ENCODE peak calls at places on chromosomes 11 and 22, in six cellular contexts. K is IMR-90, Z is mesenchymal stem cell, H is neuronal stem cell, C is H1, E is H9. S is an unnamed sample.

GRCh38 chr11:108632041-108632440 is 32.8 kb upstream of the DDX10 start:
- DNase-seq in K (no peak), Z (no peak), H (no peak), C (no peak), E (no peak), S (peak)

GRCh38 chr11:48170840-48171233 is 45.8 kb upstream of the OR4B1 start:
- DNase-seq in K (peak), Z (peak), H (no peak), C (no peak), E (no peak), S (peak)

GRCh38 chr11:70226967-70227366 is 23.9 kb downstream of the FADD start:
- DNase-seq in K (no peak), Z (no peak), H (no peak), C (peak), E (peak), S (peak)

GRCh38 chr11:134244593-134244992 is 8.6 kb downstream of the THYN1 start:
- DNase-seq in K (peak), Z (peak), H (no peak), C (no peak), E (peak), S (peak)

GRCh38 chr11:35887737-35888136 is 56.1 kb upstream of the LDLRAD3 start:
- DNase-seq in K (no peak), Z (no peak), H (no peak), C (no peak), E (no peak), S (no peak)

GRCh38 chr22:40819741-40820140 is 595 bp upstream of the SLC25A17 start:
- DNase-seq in K (peak), Z (peak), H (no peak), C (no peak), E (no peak), S (no peak)

GRCh38 chr22:20174785-20175596 is 24.1 kb upstream of the CCDC188 start:
- DNase-seq in K (peak), Z (no peak), H (no peak), C (no peak), E (no peak), S (no peak)

GRCh38 chr11:112235750-112236390 is 9.6 kb downstream of the PTS start:
- DNase-seq in K (no peak), Z (no peak), H (no peak), C (no peak), E (no peak), S (no peak)

GRCh38 chr11:47035108-47035507 is 98.5 kb downstream of the CSTPP1 start:
- DNase-seq in K (no peak), Z (peak), H (no peak), C (no peak), E (no peak), S (no peak)

GRCh38 chr11:44930588-44931302 is 19.9 kb downstream of the TP53I11 start:
- DNase-seq in K (no peak), Z (no peak), H (no peak), C (no peak), E (no peak), S (no peak)

GRCh38 chr22:19085233-19086043 is 36.8 kb downstream of the DGCR2 start:
- DNase-seq in K (peak), Z (peak), H (no peak), C (no peak), E (no peak), S (peak)

GRCh38 chr11:7637447-7638157 is 35.7 kb downstream of the CYB5R2 start:
- DNase-seq in K (peak), Z (peak), H (no peak), C (no peak), E (no peak), S (peak)

GRCh38 chr22:49320714-49321476 is 506.8 kb downstream of the BRD1 start:
- DNase-seq in K (no peak), Z (no peak), H (no peak), C (peak), E (peak), S (no peak)

GRCh38 chr11:13450832-13451397 is 12.1 kb downstream of the BTBD10 start:
- DNase-seq in K (no peak), Z (no peak), H (no peak), C (no peak), E (no peak), S (no peak)

GRCh38 chr11:36243641-36244040 is 45.6 kb downstream of the COMMD9 start:
- DNase-seq in K (no peak), Z (no peak), H (no peak), C (no peak), E (no peak), S (no peak)

GRCh38 chr11:116901211-116901610 is 63.8 kb upstream of the APOA1 start:
- DNase-seq in K (no peak), Z (no peak), H (no peak), C (no peak), E (no peak), S (no peak)

GRCh38 chr11:35588627-35589026 is 29.6 kb upstream of the FJX1 start:
- DNase-seq in K (peak), Z (peak), H (no peak), C (no peak), E (no peak), S (no peak)

GRCh38 chr11:24386551-24387404 is 110.1 kb upstream of the LUZP2 start:
- DNase-seq in K (peak), Z (peak), H (no peak), C (no peak), E (no peak), S (no peak)

GRCh38 chr11:11155962-11156815 is 196.9 kb downstream of the CSNK2A3 start:
- DNase-seq in K (no peak), Z (no peak), H (peak), C (peak), E (peak), S (no peak)

GRCh38 chr11:46119352-46120216 is 1.7 kb downstream of the PHF21A start:
- DNase-seq in K (peak), Z (peak), H (peak), C (no peak), E (no peak), S (peak)

GRCh38 chr11:9947231-9947864 is 283.5 kb downstream of the SWAP70 start:
- DNase-seq in K (no peak), Z (no peak), H (no peak), C (no peak), E (no peak), S (no peak)

GRCh38 chr11:43825217-43825816 is 55.3 kb upstream of the ALKBH3 start:
- DNase-seq in K (peak), Z (peak), H (no peak), C (no peak), E (no peak), S (peak)

GRCh38 chr22:39727541-39727940 is 157.0 kb downstream of the CACNA1I start:
- DNase-seq in K (peak), Z (peak), H (no peak), C (peak), E (no peak), S (no peak)

GRCh38 chr22:29082826-29083545 is 10.2 kb downstream of the KREMEN1 start:
- DNase-seq in K (no peak), Z (no peak), H (no peak), C (no peak), E (no peak), S (no peak)
- H2BK120ac ChIP-seq in K (no peak), Z (no peak), H (no peak), C (no peak), E (no peak), S (no peak)

DNA sequence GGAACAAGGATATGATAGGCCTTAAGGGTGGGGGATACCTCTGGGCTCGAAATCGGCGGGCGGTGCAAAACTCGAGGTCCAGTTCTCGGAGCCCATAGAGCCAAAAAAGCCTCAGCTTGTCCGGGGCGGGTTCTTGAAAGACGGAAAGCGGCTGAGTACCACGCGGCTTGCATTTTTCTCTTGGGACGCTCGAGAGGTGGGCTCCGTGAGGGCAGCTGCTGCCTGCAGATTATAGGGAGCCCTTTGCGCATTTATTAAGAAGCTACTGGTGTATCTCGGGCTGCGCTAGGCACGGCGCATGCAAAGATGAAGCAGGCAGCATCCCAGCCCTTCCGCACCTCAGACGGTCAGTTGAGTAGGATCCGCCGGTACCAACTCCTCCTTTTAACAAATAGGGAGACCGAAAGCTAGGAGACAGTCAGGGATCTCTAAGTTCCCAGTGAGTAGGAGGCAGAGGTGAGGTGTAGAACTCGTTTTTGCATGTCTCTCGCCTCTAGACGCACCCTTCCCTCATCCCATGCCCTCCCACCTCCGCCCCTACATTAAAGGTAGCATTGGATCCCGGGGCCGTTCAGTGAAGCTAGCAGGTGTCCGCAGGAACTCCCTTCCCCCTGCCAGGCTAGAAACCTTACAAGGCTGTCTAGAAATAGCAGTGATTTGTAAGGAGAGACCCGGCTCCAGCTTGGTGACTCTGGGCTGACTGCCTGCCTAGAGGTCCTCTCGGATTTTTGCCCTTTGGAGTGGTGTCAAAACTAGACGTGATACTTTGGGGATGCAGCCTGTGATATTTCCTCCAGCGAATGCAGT is 768 bp downstream of the LDHA start:
- DNase-seq in K (peak), Z (peak), H (peak), C (peak), E (peak), S (no peak)
- H2BK120ac ChIP-seq in K (peak), Z (peak), H (peak), C (no peak), E (no peak), S (peak)

DNA sequence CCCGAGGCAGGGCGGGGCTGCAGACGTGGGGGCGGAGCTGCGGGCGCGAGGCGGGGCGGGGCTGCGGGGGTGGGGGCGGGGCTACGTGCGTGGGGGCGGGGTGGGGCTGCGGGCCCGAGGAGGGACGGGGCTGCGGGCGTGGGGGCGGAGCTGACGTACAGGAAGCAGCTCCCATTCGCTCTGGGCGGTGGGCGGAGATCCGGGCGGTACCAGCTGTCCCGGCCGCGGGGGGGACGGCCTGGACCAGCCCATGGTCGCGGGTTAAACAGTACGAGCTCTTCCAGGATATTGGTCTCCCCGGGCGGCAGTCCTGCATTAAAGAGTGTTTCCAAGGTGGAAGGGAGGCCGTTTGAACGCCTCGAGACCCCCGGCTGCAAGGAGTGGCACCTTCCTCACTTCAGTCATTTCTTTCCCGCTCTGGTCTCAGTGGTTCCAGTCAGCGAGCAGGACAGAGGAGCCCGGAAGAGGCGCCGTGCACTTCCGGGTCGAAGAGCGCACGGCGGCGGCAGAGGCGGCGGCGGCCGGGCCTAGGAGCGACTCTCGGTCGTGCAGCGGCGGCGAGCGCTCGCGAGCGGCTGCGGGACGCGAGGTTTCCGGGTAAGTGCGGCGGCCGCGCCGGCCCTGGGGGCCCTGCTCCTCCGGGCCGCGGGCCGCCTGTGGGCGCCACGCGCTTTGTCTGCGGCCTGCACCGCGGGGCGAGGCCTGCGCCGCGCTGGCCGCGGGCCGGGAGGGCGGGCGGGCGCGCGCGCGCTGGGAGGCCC is at the start of gene PHRF1:
- DNase-seq in K (peak), Z (peak), H (peak), C (peak), E (peak), S (peak)
- H2BK120ac ChIP-seq in K (peak), Z (peak), H (peak), C (peak), E (peak), S (peak)

DNA sequence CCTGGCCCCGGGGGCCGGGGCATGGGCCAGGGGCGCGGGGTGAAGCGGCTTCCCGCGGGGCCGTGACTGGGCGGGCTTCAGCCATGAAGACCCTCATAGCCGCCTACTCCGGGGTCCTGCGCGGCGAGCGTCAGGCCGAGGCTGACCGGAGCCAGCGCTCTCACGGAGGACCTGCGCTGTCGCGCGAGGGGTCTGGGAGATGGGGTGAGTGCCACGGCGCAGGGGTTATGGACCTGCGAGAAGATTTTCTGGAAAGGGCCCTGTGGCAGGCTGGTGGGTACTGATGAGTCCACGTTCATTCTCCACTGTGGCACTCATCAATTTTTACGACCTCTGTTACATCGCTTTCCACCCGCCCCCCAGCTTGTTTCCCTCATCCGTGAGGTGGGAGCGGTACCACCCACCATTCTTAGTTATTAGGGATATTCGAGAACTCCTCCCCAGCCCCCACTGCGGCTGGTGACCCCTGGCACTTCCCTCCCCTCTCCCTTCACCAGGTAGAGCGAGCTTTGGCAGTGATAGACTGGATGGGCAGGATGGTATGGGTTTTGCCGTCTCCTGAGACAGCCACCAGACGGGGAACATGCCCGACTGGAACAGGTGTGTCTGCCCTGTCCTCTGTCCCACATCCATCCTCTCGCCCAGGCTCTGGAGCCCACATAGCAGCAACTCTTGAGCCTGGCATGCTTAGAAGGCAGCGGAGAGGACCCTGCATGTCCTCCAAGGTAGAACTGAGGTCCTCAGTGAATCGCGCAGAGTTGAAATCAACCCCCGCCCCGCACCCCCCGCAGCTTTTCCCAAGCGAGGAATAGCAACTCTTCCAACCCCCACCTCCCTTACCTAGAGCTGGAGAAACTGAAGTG is 562 bp downstream of the DGAT2 start:
- DNase-seq in K (no peak), Z (no peak), H (no peak), C (peak), E (peak), S (no peak)
- H2BK120ac ChIP-seq in K (no peak), Z (no peak), H (peak), C (no peak), E (no peak), S (no peak)

GRCh38 chr11:76735841-76736240 is 47.3 kb upstream of the TSKU start:
- DNase-seq in K (no peak), Z (no peak), H (no peak), C (no peak), E (no peak), S (no peak)
- H2BK120ac ChIP-seq in K (no peak), Z (no peak), H (no peak), C (no peak), E (no peak), S (no peak)

GRCh38 chr22:37898441-37899181 is 7.5 kb upstream of the MICALL1 start:
- DNase-seq in K (no peak), Z (no peak), H (no peak), C (peak), E (peak), S (peak)
- H2BK120ac ChIP-seq in K (peak), Z (no peak), H (peak), C (peak), E (peak), S (peak)